ENCODE peak calls at places on chromosomes 1 and 21, in six cellular contexts. R is hypothalamus; J is left ventricle myocardium superior; Q is stimulated activated CD8-positive, alpha-beta memory T cell treated with anti-CD3 and anti-CD28 coated beads, Interleukin-4, amount 100 ng/mL, for 48 hours; W is central memory CD8-positive, alpha-beta T cell; M is tibial nerve. F is an unnamed sample.

GRCh38 chr1:212355230-212355969 is 59.3 kb downstream of the PACC1 start:
- DNase-seq in R (no peak), J (no peak), Q (no peak), W (no peak), M (no peak), F (no peak)

GRCh38 chr1:150072959-150073358 is 5.4 kb downstream of the VPS45 start:
- DNase-seq in R (no peak), J (no peak), Q (no peak), W (no peak), M (no peak), F (peak)

GRCh38 chr1:182752077-182752826 is 37.3 kb upstream of the NPL start:
- DNase-seq in R (no peak), J (no peak), Q (no peak), W (no peak), M (no peak), F (peak)

GRCh38 chr1:235017719-235018118 is 110.9 kb downstream of the TOMM20 start:
- DNase-seq in R (no peak), J (no peak), Q (no peak), W (no peak), M (no peak), F (no peak)

GRCh38 chr1:12153181-12153785 is 13.5 kb upstream of the TNFRSF1B start:
- DNase-seq in R (no peak), J (peak), Q (no peak), W (no peak), M (no peak), F (no peak)

GRCh38 chr1:23531695-23532094 is 662 bp upstream of the E2F2 start:
- DNase-seq in R (no peak), J (no peak), Q (no peak), W (no peak), M (no peak), F (no peak)

GRCh38 chr21:43209575-43210453 is 41.0 kb downstream of the CRYAA start:
- DNase-seq in R (no peak), J (no peak), Q (no peak), W (no peak), M (peak), F (no peak)

GRCh38 chr21:16633851-16634521 is 878.9 kb upstream of the CXADR start:
- DNase-seq in R (no peak), J (no peak), Q (no peak), W (no peak), M (no peak), F (no peak)

GRCh38 chr1:76949503-76949902 is 82.2 kb downstream of the ST6GALNAC5 start:
- DNase-seq in R (no peak), J (no peak), Q (no peak), W (no peak), M (no peak), F (no peak)

GRCh38 chr1:169809370-169810095 is 14.8 kb upstream of the METTL18 start:
- DNase-seq in R (no peak), J (no peak), Q (no peak), W (no peak), M (no peak), F (peak)

GRCh38 chr1:179816196-179816960 is 61.2 kb downstream of the TOR1AIP2 start:
- DNase-seq in R (no peak), J (peak), Q (no peak), W (no peak), M (peak), F (no peak)

GRCh38 chr1:8211620-8212442 is 106.1 kb upstream of the SLC45A1 start:
- DNase-seq in R (no peak), J (no peak), Q (peak), W (no peak), M (no peak), F (no peak)